ENCODE peak calls at places on chromosomes 16 and 17, in four cellular contexts. One of them, this sample, is unnamed.

GRCh38 chr17:60107526-60108257 is 29.0 kb upstream of the HEATR6 start:
- DNase-seq in suprapubic skin: no peak
- DNase-seq in NB4: no peak
- DNase-seq in thoracic aorta: no peak
- DNase-seq in this sample: no peak

GRCh38 chr16:50183316-50183715 is 30.2 kb downstream of the TENT4B start:
- DNase-seq in NB4: no peak
- DNase-seq in suprapubic skin: no peak
- DNase-seq in thoracic aorta: no peak
- DNase-seq in this sample: no peak

GRCh38 chr16:17302213-17302612 is 168.5 kb downstream of the XYLT1 start:
- DNase-seq in suprapubic skin: no peak
- DNase-seq in thoracic aorta: no peak
- DNase-seq in NB4: peak
- DNase-seq in this sample: no peak

GRCh38 chr17:76383645-76384221 is 676 bp upstream of the SPHK1 start:
- DNase-seq in suprapubic skin: no peak
- DNase-seq in thoracic aorta: no peak
- DNase-seq in NB4: peak
- DNase-seq in this sample: no peak

GRCh38 chr17:29133146-29133713 is 47.0 kb downstream of the MYO18A start:
- DNase-seq in thoracic aorta: peak
- DNase-seq in suprapubic skin: no peak
- DNase-seq in NB4: peak
- DNase-seq in this sample: no peak

GRCh38 chr16:67481561-67482259 is 753 bp upstream of the ATP6V0D1 start:
- DNase-seq in thoracic aorta: no peak
- DNase-seq in suprapubic skin: no peak
- DNase-seq in NB4: peak
- DNase-seq in this sample: peak

GRCh38 chr16:58317608-58318152 is 22.9 kb upstream of the PRSS54 start:
- DNase-seq in NB4: no peak
- DNase-seq in suprapubic skin: no peak
- DNase-seq in thoracic aorta: no peak
- DNase-seq in this sample: no peak

GRCh38 chr16:7513429-7513828 is 180.8 kb downstream of the RBFOX1 start:
- DNase-seq in thoracic aorta: no peak
- DNase-seq in NB4: peak
- DNase-seq in suprapubic skin: no peak
- DNase-seq in this sample: no peak

GRCh38 chr16:81446318-81447275 is 2.0 kb downstream of the CMIP start:
- DNase-seq in suprapubic skin: no peak
- DNase-seq in thoracic aorta: no peak
- DNase-seq in NB4: peak
- DNase-seq in this sample: peak

GRCh38 chr17:42555122-42555622 is 2.4 kb downstream of the HSD17B1 start:
- DNase-seq in suprapubic skin: no peak
- DNase-seq in thoracic aorta: no peak
- DNase-seq in NB4: no peak
- DNase-seq in this sample: no peak

GRCh38 chr17:55730808-55731207 is 8.1 kb upstream of the TMEM100 start:
- DNase-seq in thoracic aorta: no peak
- DNase-seq in NB4: no peak
- DNase-seq in suprapubic skin: no peak
- DNase-seq in this sample: no peak

GRCh38 chr17:71023631-71024030 is 854.3 kb downstream of the KCNJ2 start:
- DNase-seq in suprapubic skin: no peak
- DNase-seq in thoracic aorta: no peak
- DNase-seq in NB4: no peak
- DNase-seq in this sample: no peak

GRCh38 chr16:27217256-27217655 is 13.9 kb downstream of the KDM8 start:
- DNase-seq in NB4: no peak
- DNase-seq in thoracic aorta: no peak
- DNase-seq in suprapubic skin: no peak
- DNase-seq in this sample: no peak

GRCh38 chr16:59274141-59274540 is 540.0 kb upstream of the GOT2 start:
- DNase-seq in suprapubic skin: no peak
- DNase-seq in thoracic aorta: no peak
- DNase-seq in NB4: no peak
- DNase-seq in this sample: no peak

GRCh38 chr16:62573466-62573865 is 537.2 kb upstream of the CDH8 start:
- DNase-seq in thoracic aorta: no peak
- DNase-seq in suprapubic skin: no peak
- DNase-seq in NB4: no peak
- DNase-seq in this sample: no peak

GRCh38 chr17:32673964-32674363 is 187.2 kb downstream of the CDK5R1 start:
- DNase-seq in thoracic aorta: no peak
- DNase-seq in suprapubic skin: no peak
- DNase-seq in NB4: no peak
- DNase-seq in this sample: no peak

GRCh38 chr16:61391835-61392234 is 644.4 kb downstream of the CDH8 start:
- DNase-seq in suprapubic skin: no peak
- DNase-seq in thoracic aorta: no peak
- DNase-seq in NB4: no peak
- DNase-seq in this sample: no peak

GRCh38 chr16:4536391-4537106 is 2.0 kb downstream of the CDIP1 start:
- DNase-seq in suprapubic skin: no peak
- DNase-seq in thoracic aorta: no peak
- DNase-seq in NB4: no peak
- DNase-seq in this sample: no peak

GRCh38 chr16:77211880-77212735 is 12.9 kb downstream of the SYCE1L start:
- DNase-seq in NB4: peak
- DNase-seq in thoracic aorta: no peak
- DNase-seq in suprapubic skin: peak
- DNase-seq in this sample: peak

GRCh38 chr16:86318119-86318518 is 192.2 kb upstream of the FOXF1 start:
- DNase-seq in NB4: peak
- DNase-seq in thoracic aorta: no peak
- DNase-seq in suprapubic skin: peak
- DNase-seq in this sample: no peak

GRCh38 chr16:84728853-84729424 is 29.1 kb downstream of the USP10 start:
- DNase-seq in NB4: no peak
- DNase-seq in suprapubic skin: no peak
- DNase-seq in thoracic aorta: no peak
- DNase-seq in this sample: no peak

GRCh38 chr16:84725481-84726078 is 25.8 kb downstream of the USP10 start:
- DNase-seq in suprapubic skin: no peak
- DNase-seq in NB4: no peak
- DNase-seq in thoracic aorta: no peak
- DNase-seq in this sample: no peak

GRCh38 chr16:84724619-84725307 is 25.0 kb downstream of the USP10 start:
- DNase-seq in suprapubic skin: no peak
- DNase-seq in thoracic aorta: no peak
- DNase-seq in NB4: no peak
- DNase-seq in this sample: no peak

GRCh38 chr16:84726670-84727467 is 27.1 kb downstream of the USP10 start:
- DNase-seq in suprapubic skin: no peak
- DNase-seq in thoracic aorta: no peak
- DNase-seq in NB4: peak
- DNase-seq in this sample: no peak

GRCh38 chr16:84726079-84726669 is 26.4 kb downstream of the USP10 start:
- DNase-seq in thoracic aorta: peak
- DNase-seq in suprapubic skin: peak
- DNase-seq in NB4: peak
- DNase-seq in this sample: peak
- H3K4me3 ChIP-seq in thoracic aorta: peak
- H3K4me3 ChIP-seq in suprapubic skin: no peak
- H3K4me3 ChIP-seq in NB4: peak
- H3K4me3 ChIP-seq in this sample: no peak

GRCh38 chr17:1532836-1533602 is 16.6 kb upstream of the INPP5K start:
- DNase-seq in suprapubic skin: no peak
- DNase-seq in thoracic aorta: no peak
- DNase-seq in NB4: peak
- DNase-seq in this sample: no peak
- TF ChIP-seq CTCF in suprapubic skin: no peak
- TF ChIP-seq CTCF in thoracic aorta: no peak
- TF ChIP-seq CTCF in NB4: peak
- TF ChIP-seq CTCF in this sample: no peak

DNA sequence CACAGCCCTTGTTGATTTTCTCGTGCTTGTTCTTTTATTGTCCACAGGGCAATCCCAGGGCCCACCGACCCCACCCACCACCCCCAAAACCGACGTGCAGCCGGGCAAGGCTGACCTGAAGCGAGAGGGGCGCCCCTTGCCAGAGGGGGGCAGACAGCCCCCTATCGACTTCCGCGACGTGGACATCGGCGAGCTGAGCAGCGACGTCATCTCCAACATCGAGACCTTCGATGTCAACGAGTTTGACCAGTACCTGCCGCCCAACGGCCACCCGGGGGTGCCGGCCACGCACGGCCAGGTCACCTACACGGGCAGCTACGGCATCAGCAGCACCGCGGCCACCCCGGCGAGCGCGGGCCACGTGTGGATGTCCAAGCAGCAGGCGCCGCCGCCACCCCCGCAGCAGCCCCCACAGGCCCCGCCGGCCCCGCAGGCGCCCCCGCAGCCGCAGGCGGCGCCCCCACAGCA is 2.7 kb downstream of the SOX9 start:
- DNase-seq in NB4: no peak
- DNase-seq in suprapubic skin: no peak
- DNase-seq in thoracic aorta: no peak
- DNase-seq in this sample: no peak
- H3K4me3 ChIP-seq in NB4: no peak
- H3K4me3 ChIP-seq in suprapubic skin: peak
- H3K4me3 ChIP-seq in thoracic aorta: no peak
- H3K4me3 ChIP-seq in this sample: peak

GRCh38 chr17:6651483-6652452 is at the start of the genes C17orf100 and MED31:
- DNase-seq in thoracic aorta: peak
- DNase-seq in NB4: peak
- DNase-seq in suprapubic skin: peak
- DNase-seq in this sample: peak

GRCh38 chr17:6642592-6642991 is 1.7 kb downstream of the TXNDC17 start:
- DNase-seq in suprapubic skin: no peak
- DNase-seq in thoracic aorta: no peak
- DNase-seq in NB4: no peak
- DNase-seq in this sample: no peak

GRCh38 chr17:6643460-6644125 is 2.7 kb downstream of the TXNDC17 start:
- DNase-seq in suprapubic skin: no peak
- DNase-seq in thoracic aorta: no peak
- DNase-seq in NB4: no peak
- DNase-seq in this sample: no peak

GRCh38 chr17:6648181-6648580 is 3.2 kb downstream of the MED31 start:
- DNase-seq in NB4: peak
- DNase-seq in suprapubic skin: no peak
- DNase-seq in thoracic aorta: no peak
- DNase-seq in this sample: no peak
- TF ChIP-seq CTCF in NB4: peak
- TF ChIP-seq CTCF in suprapubic skin: no peak
- TF ChIP-seq CTCF in thoracic aorta: no peak
- TF ChIP-seq CTCF in this sample: no peak

DNA sequence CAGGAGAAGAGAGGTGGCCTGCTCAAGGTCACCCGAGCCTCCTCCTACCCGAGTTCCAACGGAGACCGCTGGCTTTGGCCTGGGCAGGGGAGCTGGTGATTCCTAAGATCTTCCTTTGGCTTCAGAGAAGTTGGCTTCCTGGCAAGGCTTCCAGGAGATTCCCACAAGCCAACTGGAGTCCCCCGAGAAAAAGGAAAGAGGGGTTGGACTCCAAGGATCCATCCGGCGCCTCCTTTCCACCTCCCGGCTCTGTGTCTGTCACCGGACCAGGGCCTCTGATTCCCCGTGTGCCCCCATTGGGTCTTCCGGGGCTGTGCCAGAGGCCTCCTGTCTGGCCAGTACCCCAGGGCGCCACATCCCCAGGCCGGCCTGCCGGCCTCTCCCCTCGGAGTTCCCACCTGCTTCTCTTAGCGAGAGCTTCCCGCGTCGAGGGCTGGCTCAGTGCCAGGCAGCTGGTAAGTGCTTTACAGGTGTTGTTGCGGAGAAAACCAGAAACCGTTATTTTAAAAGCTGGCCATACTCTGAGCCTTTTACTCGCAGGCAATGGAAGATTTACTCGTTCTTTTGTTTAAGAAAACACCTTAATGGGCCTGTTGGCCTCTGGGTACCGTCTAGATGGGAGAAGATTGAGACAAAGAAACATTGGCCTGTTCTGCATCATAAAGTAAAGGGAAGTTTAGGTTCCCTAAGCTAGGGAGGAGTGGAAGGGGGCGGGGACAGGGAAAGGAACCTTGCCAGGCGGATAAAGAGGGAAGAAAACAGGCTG is 258.4 kb upstream of the SDK2 start:
- DNase-seq in suprapubic skin: no peak
- DNase-seq in NB4: no peak
- DNase-seq in thoracic aorta: no peak
- DNase-seq in this sample: no peak
- H3K4me3 ChIP-seq in suprapubic skin: peak
- H3K4me3 ChIP-seq in NB4: no peak
- H3K4me3 ChIP-seq in thoracic aorta: peak
- H3K4me3 ChIP-seq in this sample: no peak

DNA sequence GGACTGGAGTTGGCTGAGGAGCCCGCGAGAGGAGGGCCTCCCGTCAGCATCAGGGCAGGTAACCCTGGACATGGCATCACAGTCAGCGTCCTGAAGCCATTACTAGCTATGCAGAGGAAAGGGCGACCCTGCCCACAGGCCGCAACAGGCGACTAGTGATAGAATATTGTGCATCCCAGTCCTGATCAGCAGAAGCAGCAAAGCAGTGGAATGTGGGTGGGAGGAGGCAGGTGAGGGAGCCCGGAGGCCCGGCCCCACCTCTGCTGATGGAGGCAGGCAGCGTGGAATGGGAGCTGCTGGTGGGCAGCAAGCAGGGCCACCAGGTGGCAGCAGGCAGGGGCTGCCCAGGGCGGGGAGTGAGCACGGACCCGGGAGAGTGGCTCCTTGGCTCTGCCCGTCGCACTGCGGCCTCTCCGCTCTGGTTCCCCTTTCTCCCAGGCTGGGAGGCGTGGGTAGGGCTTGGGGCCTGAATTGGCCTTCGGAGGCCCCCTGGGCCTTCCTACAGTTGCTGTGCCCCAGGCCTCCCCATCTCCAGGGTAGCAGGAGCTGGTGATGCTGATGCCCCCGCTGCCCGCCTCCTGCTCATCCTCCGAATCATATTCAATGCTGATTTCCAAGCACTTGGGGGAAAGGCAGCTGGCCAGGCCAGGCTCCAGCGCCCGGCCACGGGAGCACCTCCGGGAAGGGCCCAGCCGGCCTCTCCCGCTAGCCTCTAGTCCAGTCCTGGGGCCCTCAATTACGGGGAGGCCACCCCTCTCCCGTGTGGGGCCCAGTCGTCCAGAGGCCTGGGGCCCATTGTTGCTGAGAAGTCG is 20.2 kb downstream of the TSPOAP1 start:
- DNase-seq in suprapubic skin: no peak
- DNase-seq in NB4: peak
- DNase-seq in thoracic aorta: no peak
- DNase-seq in this sample: peak
- TF ChIP-seq CTCF in suprapubic skin: no peak
- TF ChIP-seq CTCF in NB4: peak
- TF ChIP-seq CTCF in thoracic aorta: no peak
- TF ChIP-seq CTCF in this sample: no peak

DNA sequence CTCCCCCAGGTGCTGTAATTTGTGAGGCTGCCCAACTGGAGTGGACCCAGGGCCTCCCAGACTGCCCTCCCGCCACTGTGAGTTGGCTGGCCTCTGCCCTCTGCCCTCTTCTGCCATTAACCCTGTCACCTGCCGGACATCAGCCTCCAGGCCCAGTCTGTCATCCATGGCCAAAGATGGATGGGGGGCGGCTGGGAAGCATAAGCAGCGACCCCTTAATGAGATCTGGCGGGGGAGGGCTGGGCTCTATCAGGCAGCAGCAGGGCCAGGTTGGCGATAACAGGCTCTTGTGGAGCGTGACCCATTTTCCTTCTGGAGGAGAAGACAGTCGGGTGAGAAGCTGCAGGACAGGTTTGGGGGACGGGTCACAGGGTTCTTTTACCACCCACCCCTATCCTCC is 25.3 kb downstream of the CDK5RAP3 start:
- DNase-seq in suprapubic skin: no peak
- DNase-seq in thoracic aorta: no peak
- DNase-seq in NB4: no peak
- DNase-seq in this sample: no peak
- H3K4me3 ChIP-seq in suprapubic skin: no peak
- H3K4me3 ChIP-seq in thoracic aorta: no peak
- H3K4me3 ChIP-seq in NB4: no peak
- H3K4me3 ChIP-seq in this sample: no peak